ENCODE peak calls at places on chromosome 15, in five cellular contexts. Y is cerebellar cortex, V is BJ, E is GM10248, O is D721Med. R is an unnamed sample.

GRCh38 chr15:93942140-93942808 is 289.1 kb upstream of the MCTP2 start:
- DNase-seq in V (no peak), Y (no peak), E (no peak), O (no peak), R (no peak)

GRCh38 chr15:70243686-70244540 is 146.2 kb upstream of the TLE3 start:
- DNase-seq in Y (peak), O (no peak), V (no peak), E (no peak), R (peak)

GRCh38 chr15:52258461-52258860 is 37.1 kb downstream of the MYO5C start:
- DNase-seq in Y (no peak), V (no peak), O (no peak), E (no peak), R (no peak)

GRCh38 chr15:48423342-48423741 is 92.1 kb downstream of the DUT start:
- DNase-seq in O (no peak), E (no peak), Y (no peak), V (no peak), R (no peak)

GRCh38 chr15:82567661-82568060 is 27.4 kb upstream of the RPS17 start:
- DNase-seq in O (no peak), Y (no peak), E (no peak), V (no peak), R (no peak)

GRCh38 chr15:83739629-83740028 is 85.7 kb downstream of the ADAMTSL3 start:
- DNase-seq in V (no peak), O (no peak), E (no peak), Y (no peak), R (no peak)

GRCh38 chr15:71747128-71748083 is 62.9 kb upstream of the NR2E3 start:
- DNase-seq in Y (no peak), V (peak), O (no peak), E (no peak), R (no peak)

GRCh38 chr15:78561490-78561889 is 3.8 kb upstream of the CHRNA5 start:
- DNase-seq in O (no peak), V (no peak), Y (no peak), E (no peak), R (no peak)

GRCh38 chr15:100623301-100623700 is 20.9 kb downstream of the ASB7 start:
- DNase-seq in O (no peak), Y (no peak), V (no peak), E (no peak), R (no peak)

GRCh38 chr15:67836134-67836455 is 3.8 kb downstream of the RNU6-1 start:
- DNase-seq in Y (no peak), O (no peak), E (no peak), V (no peak), R (no peak)

R was measured in cerebellum.